ENCODE peak calls at places on chromosomes 7 and 10, in eight cellular contexts. C is ovary, F is transverse colon, Y is SK-N-SH, Q is astrocyte, J is cardiac fibroblast, B is body of pancreas, U is spleen. D is an unnamed sample.

GRCh38 chr10:107616463-107617131 is 452.1 kb upstream of the SORCS1 start:
- DNase-seq in C (no peak), F (no peak), Y (no peak), Q (no peak), J (peak), B (no peak), U (no peak), D (no peak)

GRCh38 chr10:30057421-30057841 is 2.0 kb downstream of the JCAD start:
- DNase-seq in C (no peak), F (no peak), Y (no peak), Q (peak), J (peak), B (no peak), U (no peak), D (no peak)

GRCh38 chr10:49562893-49563292 is 24.0 kb upstream of the ERCC6 start:
- DNase-seq in C (no peak), F (no peak), Y (no peak), Q (peak), J (peak), B (no peak), U (no peak), D (no peak)

GRCh38 chr10:101291254-101292193 is 62.3 kb upstream of the LBX1 start:
- DNase-seq in C (peak), F (peak), Y (peak), Q (no peak), J (peak), B (peak), U (peak), D (peak)

GRCh38 chr10:18527692-18528091 is 123.7 kb downstream of the NSUN6 start:
- DNase-seq in C (no peak), F (no peak), Y (no peak), Q (no peak), J (no peak), B (no peak), U (no peak), D (no peak)

GRCh38 chr7:78490526-78490925 is 692.0 kb downstream of the PHTF2 start:
- DNase-seq in C (no peak), F (no peak), Y (no peak), Q (no peak), J (no peak), B (no peak), U (no peak), D (no peak)

GRCh38 chr10:117609095-117609821 is 66.7 kb downstream of the EMX2 start:
- DNase-seq in C (peak), F (no peak), Y (no peak), Q (peak), J (peak), B (peak), U (no peak), D (no peak)

GRCh38 chr10:74898201-74898976 is 72.0 kb downstream of the KAT6B start:
- DNase-seq in C (no peak), F (no peak), Y (no peak), Q (no peak), J (peak), B (no peak), U (no peak), D (no peak)

GRCh38 chr10:36717118-36717517 is 408.3 kb upstream of the ANKRD30A start:
- DNase-seq in C (no peak), F (no peak), Y (no peak), Q (no peak), J (peak), B (no peak), U (no peak), D (no peak)

GRCh38 chr10:95793401-95794045 is 37.6 kb downstream of the ENTPD1 start:
- DNase-seq in C (no peak), F (peak), Y (no peak), Q (no peak), J (no peak), B (no peak), U (no peak), D (no peak)

GRCh38 chr10:17768506-17768905 is 16.5 kb downstream of the TMEM236 start:
- DNase-seq in C (no peak), F (no peak), Y (no peak), Q (no peak), J (peak), B (no peak), U (no peak), D (no peak)

GRCh38 chr10:103980246-103980906 is 13.4 kb downstream of the SLK start:
- DNase-seq in C (no peak), F (no peak), Y (no peak), Q (no peak), J (peak), B (no peak), U (no peak), D (no peak)

GRCh38 chr10:103983367-103983911 is 16.5 kb downstream of the SLK start:
- DNase-seq in C (no peak), F (no peak), Y (no peak), Q (no peak), J (peak), B (no peak), U (no peak), D (no peak)

GRCh38 chr10:103985726-103986125 is 18.8 kb downstream of the SLK start:
- DNase-seq in C (no peak), F (no peak), Y (no peak), Q (no peak), J (peak), B (no peak), U (no peak), D (no peak)

GRCh38 chr10:103979530-103979929 is 12.6 kb downstream of the SLK start:
- DNase-seq in C (no peak), F (no peak), Y (no peak), Q (no peak), J (no peak), B (no peak), U (no peak), D (no peak)

GRCh38 chr10:103982639-103983038 is 15.7 kb downstream of the SLK start:
- DNase-seq in C (no peak), F (no peak), Y (peak), Q (no peak), J (peak), B (no peak), U (no peak), D (no peak)
- TF ChIP-seq CTCF in C (no peak), F (no peak), Y (peak), Q (no peak), J (peak), B (no peak), U (no peak), D (no peak)

GRCh38 chr10:7872041-7872442 is 53.7 kb downstream of the TAF3 start:
- DNase-seq in C (no peak), F (no peak), Y (peak), Q (no peak), J (peak), B (no peak), U (no peak), D (no peak)
- H3K4me3 ChIP-seq in C (peak), F (peak), Y (peak), Q (peak), J (peak), B (no peak), U (peak), D (no peak)

DNA sequence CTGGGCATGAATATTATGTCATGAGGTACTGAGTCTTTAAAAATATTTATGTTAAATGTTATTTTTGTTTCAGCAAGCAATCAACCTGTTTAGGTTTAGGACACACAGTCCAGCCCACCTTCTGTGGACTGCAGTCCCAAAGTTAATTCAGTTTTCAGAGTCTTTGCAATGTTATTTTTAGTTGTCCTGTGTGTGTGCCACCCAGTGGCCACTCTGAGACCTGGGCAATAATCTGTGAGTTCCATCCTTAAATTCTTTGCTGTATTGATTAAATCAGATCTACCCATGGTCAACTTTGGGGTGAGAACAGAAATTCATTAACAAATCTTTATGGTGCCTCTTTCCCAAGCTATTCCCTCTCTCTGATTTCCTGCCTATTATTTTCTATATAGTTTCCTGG is 415.1 kb downstream of the CCSER2 start:
- DNase-seq in C (no peak), F (no peak), Y (no peak), Q (no peak), J (peak), B (no peak), U (no peak), D (no peak)
- TF ChIP-seq CTCF in C (no peak), F (peak), Y (peak), Q (peak), J (peak), B (no peak), U (no peak), D (no peak)

GRCh38 chr7:150586778-150587152 is 19.6 kb downstream of the GIMAP4 start:
- DNase-seq in C (no peak), F (no peak), Y (no peak), Q (no peak), J (peak), B (no peak), U (no peak), D (no peak)
- H3K4me3 ChIP-seq in C (no peak), F (no peak), Y (no peak), Q (no peak), J (no peak), B (no peak), U (peak), D (no peak)

GRCh38 chr7:155009570-155010157 is 6.7 kb upstream of the PAXIP1 start:
- DNase-seq in C (no peak), F (no peak), Y (peak), Q (no peak), J (peak), B (no peak), U (no peak), D (no peak)
- TF ChIP-seq CTCF in C (no peak), F (peak), Y (peak), Q (peak), J (peak), B (peak), U (peak), D (no peak)